ENCODE peak calls at places on chromosomes 2 and 18, in four cellular contexts. E is K562, F is WTC11, L is GM12878. K is an unnamed sample.

GRCh38 chr2:109066917-109067828 is 61.8 kb upstream of the SH3RF3 start:
- DNase-seq in E (no peak), F (no peak), L (no peak), K (no peak)

GRCh38 chr18:54743596-54743995 is 84.7 kb upstream of the RAB27B start:
- DNase-seq in E (no peak), F (no peak), L (no peak), K (no peak)

GRCh38 chr2:208642125-208642779 is 235.7 kb downstream of the PTH2R start:
- DNase-seq in E (no peak), F (no peak), L (no peak), K (no peak)

GRCh38 chr2:235516257-235516656 is 22.4 kb downstream of the AGAP1 start:
- DNase-seq in E (no peak), F (no peak), L (no peak), K (no peak)

GRCh38 chr2:220913384-220913783 is 658.7 kb downstream of the EPHA4 start:
- DNase-seq in E (no peak), F (no peak), L (no peak), K (no peak)

GRCh38 chr18:74065366-74065765 is 82.3 kb downstream of the FBXO15 start:
- DNase-seq in E (no peak), F (no peak), L (no peak), K (no peak)

GRCh38 chr18:6886931-6887330 is 157.4 kb downstream of the ARHGAP28 start:
- DNase-seq in E (no peak), F (no peak), L (no peak), K (no peak)

GRCh38 chr2:200252661-200253067 is 53.8 kb upstream of the SPATS2L start:
- DNase-seq in E (no peak), F (no peak), L (no peak), K (no peak)

GRCh38 chr2:119728421-119728820 is 31.3 kb upstream of the PTPN4 start:
- DNase-seq in E (no peak), F (no peak), L (no peak), K (no peak)

GRCh38 chr2:17104454-17104853 is 413.8 kb downstream of the RAD51AP2 start:
- DNase-seq in E (no peak), F (no peak), L (no peak), K (no peak)

GRCh38 chr2:230869691-230870543 is 5.2 kb downstream of the ITM2C start:
- DNase-seq in E (no peak), F (no peak), L (no peak), K (peak; percentile 77)

GRCh38 chr2:1773883-1774282 is 29.6 kb upstream of the PXDN start:
- DNase-seq in E (no peak), F (no peak), L (no peak), K (no peak)

GRCh38 chr2:70354264-70354949 is 52.5 kb upstream of the FAM136A start:
- DNase-seq in E (no peak), F (no peak), L (no peak), K (no peak)

GRCh38 chr2:9004338-9005204 is 1.1 kb upstream of the MBOAT2 start:
- DNase-seq in E (peak; percentile 38), F (no peak), L (no peak), K (no peak)

GRCh38 chr18:21682276-21683051 is 22.1 kb downstream of the ABHD3 start:
- DNase-seq in E (no peak), F (no peak), L (peak; percentile 39), K (no peak)

GRCh38 chr2:110876167-110876999 is 144.0 kb downstream of the ACOXL start:
- DNase-seq in E (peak; percentile 29), F (peak; percentile 56), L (no peak), K (no peak)

GRCh38 chr2:176002684-176003225 is 688 bp upstream of the LNPK start:
- DNase-seq in E (peak; percentile 50), F (no peak), L (no peak), K (no peak)

GRCh38 chr2:41720702-41721344 is 327.0 kb upstream of the PKDCC start:
- DNase-seq in E (no peak), F (no peak), L (no peak), K (no peak)

GRCh38 chr2:209578394-209579006 is 154.7 kb downstream of the MAP2 start:
- DNase-seq in E (no peak), F (no peak), L (no peak), K (no peak)

GRCh38 chr2:238916875-238917590 is 69.1 kb downstream of the TWIST2 start:
- DNase-seq in E (no peak), F (no peak), L (no peak), K (no peak)

GRCh38 chr2:163606878-163607277 is 128.9 kb downstream of the FIGN start:
- DNase-seq in E (no peak), F (no peak), L (no peak), K (no peak)

GRCh38 chr18:48804856-48805610 is 145.7 kb downstream of the SMAD7 start:
- DNase-seq in E (no peak), F (peak; percentile 1), L (no peak), K (no peak)

GRCh38 chr2:188787002-188787660 is 187.0 kb upstream of the COL3A1 start:
- DNase-seq in E (no peak), F (no peak), L (no peak), K (no peak)

GRCh38 chr2:190507135-190507534 is 27.4 kb downstream of the NEMP2 start:
- DNase-seq in E (no peak), F (no peak), L (no peak), K (no peak)

GRCh38 chr2:118861242-118861641 is 13.8 kb upstream of the EN1 start:
- DNase-seq in E (no peak), F (no peak), L (no peak), K (no peak)

GRCh38 chr2:179538406-179538805 is 273.8 kb upstream of the SESTD1 start:
- DNase-seq in E (no peak), F (no peak), L (no peak), K (no peak)

GRCh38 chr2:12397861-12398260 is 318.9 kb upstream of the TRIB2 start:
- DNase-seq in E (no peak), F (no peak), L (no peak), K (no peak)
- TF ChIP-seq USF1 in E (no peak), F (no peak), L (no peak), K (no peak)

GRCh38 chr2:128309341-128310093 is 9.2 kb downstream of the HS6ST1 start:
- DNase-seq in E (peak; percentile 73), F (no peak), L (no peak), K (peak; percentile 77)
- TF ChIP-seq USF1 in E (peak; percentile 91), F (peak; percentile 19), L (no peak), K (no peak)

GRCh38 chr2:34099377-34099776 is 500.3 kb upstream of the FAM98A start:
- DNase-seq in E (no peak), F (no peak), L (no peak), K (no peak)

GRCh38 chr2:34102359-34102758 is 503.3 kb upstream of the FAM98A start:
- DNase-seq in E (no peak), F (no peak), L (no peak), K (no peak)

GRCh38 chr2:34093790-34094189 is 494.7 kb upstream of the FAM98A start:
- DNase-seq in E (no peak), F (no peak), L (no peak), K (no peak)

DNA sequence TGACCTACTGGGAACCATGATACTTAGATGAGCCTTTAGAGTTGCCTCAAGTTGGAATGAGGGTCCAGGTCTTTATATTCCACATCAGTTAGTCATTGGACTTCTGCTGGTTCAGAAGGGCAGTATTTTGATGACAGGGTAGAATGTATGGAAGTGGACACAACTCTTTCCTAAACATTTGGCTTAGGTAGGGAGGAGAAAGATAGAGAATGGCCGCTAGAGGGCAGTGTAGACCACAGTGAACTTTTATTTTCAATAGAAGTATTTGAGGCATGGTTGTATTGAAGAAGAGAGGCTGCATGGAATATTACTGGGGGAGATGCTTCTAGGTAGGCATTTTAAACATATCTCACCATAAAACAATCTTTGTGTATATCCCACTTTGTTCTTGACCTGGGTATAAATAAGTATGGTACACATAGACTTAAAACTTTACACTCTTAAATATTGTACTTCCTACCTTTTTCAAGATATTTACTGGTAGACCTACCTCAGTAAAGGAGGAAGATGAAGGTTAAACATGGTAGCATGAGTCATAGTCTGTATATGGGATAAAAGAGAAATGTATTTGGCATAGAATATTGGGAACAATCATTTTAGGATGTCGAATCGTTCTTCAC is 497.6 kb upstream of the FAM98A start:
- DNase-seq in E (peak; percentile 39), F (peak; percentile 58), L (peak; percentile 24), K (peak; percentile 36)
- TF ChIP-seq USF1 in E (no peak), F (no peak), L (no peak), K (no peak)

GRCh38 chr18:79947054-79947755 is 4.2 kb downstream of the SLC66A2 start:
- DNase-seq in E (no peak), F (no peak), L (no peak), K (no peak)

GRCh38 chr18:79944746-79945117 is 6.7 kb downstream of the SLC66A2 start:
- DNase-seq in E (peak; percentile 22), F (no peak), L (no peak), K (no peak)

GRCh38 chr18:79943608-79944125 is 7.8 kb downstream of the SLC66A2 start:
- DNase-seq in E (no peak), F (no peak), L (no peak), K (no peak)

GRCh38 chr18:79944126-79944731 is 7.2 kb downstream of the SLC66A2 start:
- DNase-seq in E (no peak), F (no peak), L (no peak), K (no peak)

DNA sequence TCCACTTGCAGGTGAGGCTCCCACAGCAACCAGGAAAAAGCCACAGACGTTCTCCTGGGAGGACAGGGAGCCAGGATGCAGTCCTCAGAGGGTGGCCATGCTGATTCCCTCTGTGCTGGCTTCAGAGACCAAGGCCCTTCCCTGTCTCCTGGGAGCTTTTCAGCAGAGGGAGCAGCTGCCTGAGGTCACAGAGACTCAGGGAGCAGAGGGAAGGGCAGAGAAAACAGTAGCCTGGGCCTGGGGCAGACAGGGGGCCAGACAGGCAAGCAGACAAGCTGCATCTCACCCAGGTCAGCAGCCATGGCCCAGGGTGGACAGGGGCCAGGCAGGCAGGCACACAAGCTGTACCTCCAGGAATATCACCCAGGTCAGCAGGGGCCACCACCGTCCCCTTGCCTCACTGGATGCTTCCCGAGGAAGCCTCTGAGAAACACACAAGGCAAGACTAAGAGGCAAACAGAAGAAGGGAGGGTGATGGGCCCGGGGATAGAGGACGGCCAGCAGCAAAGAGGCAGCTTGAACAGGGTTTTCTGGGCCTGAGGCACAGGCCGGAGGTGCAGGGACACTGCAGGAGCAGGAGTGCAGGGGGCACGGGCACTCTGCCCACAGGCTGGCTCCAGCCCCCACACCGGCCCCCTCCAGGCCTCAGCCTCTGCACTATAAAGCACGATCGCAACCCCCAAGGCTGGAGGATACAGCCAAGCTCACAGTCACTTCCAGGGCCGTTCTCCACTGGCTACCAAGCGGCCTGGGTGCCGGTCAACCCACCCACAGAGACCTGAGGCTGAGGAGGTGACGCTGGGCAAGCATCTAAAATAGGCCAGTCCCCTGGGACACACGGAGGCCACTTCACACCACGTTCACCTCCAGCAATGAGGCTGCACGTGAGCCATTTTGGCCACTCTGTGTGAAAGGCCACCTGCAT is 6.1 kb downstream of the SLC66A2 start:
- DNase-seq in E (no peak), F (no peak), L (no peak), K (no peak)
- TF ChIP-seq USF1 in E (no peak), F (no peak), L (no peak), K (no peak)